ENCODE peak calls at places on chromosomes 7 and 10, in four cellular contexts. O is H9; A is sigmoid colon; M is CD8-positive, alpha-beta T cell. P is an unnamed sample.

GRCh38 chr10:47366056-47366631 is 17.9 kb downstream of the ZNF488 start:
- DNase-seq in M (no peak), O (no peak), A (no peak), P (no peak)

GRCh38 chr10:93757136-93757535 is 600 bp upstream of the LGI1 start:
- DNase-seq in M (no peak), A (no peak), O (peak), P (no peak)

GRCh38 chr7:30880090-30880704 is 31.5 kb upstream of the AQP1 start:
- DNase-seq in M (no peak), A (no peak), O (no peak), P (no peak)

GRCh38 chr7:122682805-122683204 is 16.1 kb downstream of the RNF133 start:
- DNase-seq in A (no peak), M (no peak), O (no peak), P (no peak)

GRCh38 chr10:121313119-121313858 is 285.0 kb downstream of the FGFR2 start:
- DNase-seq in M (no peak), O (no peak), A (no peak), P (no peak)

GRCh38 chr10:127195571-127196226 is 692 bp downstream of the INSYN2A start:
- DNase-seq in M (no peak), A (no peak), O (peak), P (no peak)

GRCh38 chr10:108048898-108049297 is 884.4 kb upstream of the SORCS1 start:
- DNase-seq in M (no peak), A (no peak), O (no peak), P (no peak)

GRCh38 chr7:117259626-117260025 is 63.2 kb downstream of the WNT2 start:
- DNase-seq in M (no peak), O (no peak), A (no peak), P (no peak)

GRCh38 chr10:92681306-92681823 is 8.4 kb upstream of the HHEX start:
- DNase-seq in M (no peak), O (no peak), A (no peak), P (no peak)

GRCh38 chr7:30920584-30921539 is 9.2 kb downstream of the AQP1 start:
- DNase-seq in M (no peak), A (peak), O (peak), P (no peak)

GRCh38 chr10:31116226-31116625 is 84.6 kb upstream of the ZNF438 start:
- DNase-seq in O (no peak), M (no peak), A (no peak), P (no peak)

GRCh38 chr10:127880557-127880956 is 12.2 kb downstream of the CLRN3 start:
- DNase-seq in O (no peak), A (no peak), M (no peak), P (no peak)

GRCh38 chr10:1036341-1036791 is 10.7 kb upstream of the IDI2 start:
- DNase-seq in M (no peak), A (no peak), O (no peak), P (no peak)

GRCh38 chr10:128382225-128382624 is 256.0 kb upstream of the MKI67 start:
- DNase-seq in O (no peak), A (no peak), M (no peak), P (no peak)

GRCh38 chr10:6755891-6756460 is 175.9 kb upstream of the PRKCQ start:
- DNase-seq in A (no peak), O (no peak), M (no peak), P (no peak)

GRCh38 chr7:143322646-143323343 is 6.9 kb downstream of the CLCN1 start:
- DNase-seq in M (no peak), A (no peak), O (no peak), P (no peak)

GRCh38 chr10:126387041-126387908 is 1.0 kb downstream of the ADAM12 start:
- DNase-seq in A (peak), M (peak), O (peak), P (no peak)

GRCh38 chr10:49518566-49518965 is 20.4 kb downstream of the ERCC6 start:
- DNase-seq in O (no peak), M (no peak), A (no peak), P (no peak)

GRCh38 chr10:78411716-78412115 is 378.1 kb downstream of the RPS24 start:
- DNase-seq in O (peak), M (no peak), A (peak), P (no peak)

GRCh38 chr10:34979938-34980337 is 110.2 kb downstream of the CUL2 start:
- DNase-seq in A (no peak), O (no peak), M (no peak), P (no peak)

GRCh38 chr10:12705943-12706342 is 295.6 kb downstream of the CCDC3 start:
- DNase-seq in O (no peak), M (no peak), A (no peak), P (no peak)

GRCh38 chr7:74101061-74101681 is 17.6 kb downstream of the LIMK1 start:
- DNase-seq in M (no peak), O (no peak), A (peak), P (no peak)

GRCh38 chr7:143327903-143328302 is 12.0 kb downstream of the CLCN1 start:
- DNase-seq in O (no peak), A (no peak), M (no peak), P (no peak)

GRCh38 chr10:2681911-2682310 is 385.4 kb upstream of the PFKP start:
- DNase-seq in O (no peak), A (no peak), M (no peak), P (no peak)

GRCh38 chr10:26217396-26218105 is 977 bp downstream of the GAD2 start:
- DNase-seq in O (peak), A (no peak), M (no peak), P (no peak)

GRCh38 chr10:118698421-118698820 is 56.3 kb downstream of the CACUL1 start:
- DNase-seq in O (no peak), A (no peak), M (peak), P (no peak)

GRCh38 chr10:65010845-65011244 is 1489.6 kb downstream of the REEP3 start:
- DNase-seq in M (no peak), A (no peak), O (no peak), P (no peak)

GRCh38 chr10:1109795-1110673 is 53.8 kb downstream of the WDR37 start:
- DNase-seq in O (peak), A (no peak), M (peak), P (no peak)

GRCh38 chr10:79285315-79286185 is 61.7 kb upstream of the PPIF start:
- DNase-seq in M (peak), A (no peak), O (no peak), P (no peak)

GRCh38 chr7:128386415-128386925 is 23.3 kb downstream of the IMPDH1 start:
- DNase-seq in A (no peak), O (no peak), M (no peak), P (no peak)

GRCh38 chr10:98963608-98964007 is 272.0 kb downstream of the HPSE2 start:
- DNase-seq in M (no peak), A (no peak), O (no peak), P (no peak)

GRCh38 chr7:74010407-74010806 is 17.6 kb upstream of the ELN start:
- DNase-seq in M (no peak), O (no peak), A (no peak), P (no peak)

GRCh38 chr10:29630205-29631048 is 4.3 kb downstream of the SVIL start:
- DNase-seq in O (no peak), A (no peak), M (no peak), P (no peak)

GRCh38 chr7:38929460-38930171 is 20.6 kb upstream of the VPS41 start:
- DNase-seq in M (no peak), O (no peak), A (no peak), P (no peak)

GRCh38 chr10:5461201-5461585 is 38.2 kb downstream of the CALML5 start:
- DNase-seq in M (no peak), O (no peak), A (no peak), P (no peak)

GRCh38 chr7:123750389-123751230 is 1.8 kb upstream of the WASL start:
- DNase-seq in O (no peak), A (no peak), M (no peak), P (no peak)

GRCh38 chr7:123748734-123749536 is at the start of gene WASL:
- DNase-seq in M (peak), A (peak), O (peak), P (peak)

GRCh38 chr7:123748171-123748733 is 551 bp downstream of the WASL start:
- DNase-seq in O (peak), A (peak), M (peak), P (no peak)

GRCh38 chr7:123747620-123748141 is 1.1 kb downstream of the WASL start:
- DNase-seq in A (peak), M (peak), O (peak), P (no peak)

GRCh38 chr7:123749537-123749857 is 694 bp upstream of the WASL start:
- DNase-seq in A (no peak), M (no peak), O (no peak), P (no peak)
- TF ChIP-seq CTCF in A (no peak), M (no peak), O (peak), P (no peak)

GRCh38 chr10:80444124-80444523 is 10.0 kb upstream of the TSPAN14 start:
- DNase-seq in O (no peak), M (no peak), A (no peak), P (no peak)

GRCh38 chr10:80442879-80443278 is 11.2 kb upstream of the TSPAN14 start:
- DNase-seq in M (no peak), A (no peak), O (no peak), P (no peak)

GRCh38 chr10:80443531-80443974 is 10.6 kb upstream of the TSPAN14 start:
- DNase-seq in A (no peak), O (peak), M (no peak), P (no peak)

GRCh38 chr10:80447618-80448190 is 6.4 kb upstream of the TSPAN14 start:
- DNase-seq in O (no peak), M (no peak), A (no peak), P (no peak)

DNA sequence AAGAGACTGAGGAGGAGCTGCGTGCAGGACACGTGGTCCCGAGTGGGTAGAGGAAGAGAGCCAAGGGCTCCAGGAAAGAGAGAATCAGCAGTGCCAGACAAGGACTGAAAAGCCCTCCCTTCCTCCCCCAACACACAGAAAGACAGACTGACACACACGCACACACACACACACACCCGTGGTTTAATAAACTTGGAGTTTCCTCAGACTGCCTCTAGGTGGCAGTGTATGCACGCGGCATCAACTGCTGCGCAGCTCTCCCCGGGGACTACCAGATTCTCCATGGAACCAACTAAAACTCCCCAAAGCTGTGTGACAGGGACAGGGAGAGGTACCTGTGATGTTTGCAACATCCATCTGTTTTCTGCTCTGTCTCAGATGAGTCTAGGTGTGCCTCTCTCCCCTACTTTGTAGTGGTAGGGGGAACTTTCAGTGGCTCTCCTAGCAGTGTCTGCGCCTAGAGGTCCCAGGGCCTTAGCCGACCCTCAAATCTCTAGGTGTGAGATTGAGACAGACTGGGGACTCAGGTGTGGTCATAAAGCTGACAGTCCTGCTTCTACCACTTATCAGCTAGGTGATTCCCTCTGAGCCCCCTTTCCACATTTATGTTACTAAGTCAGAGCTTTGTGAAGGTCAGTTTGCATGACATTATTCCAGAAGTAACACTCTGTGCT is 9.3 kb upstream of the TSPAN14 start:
- DNase-seq in O (peak), A (peak), M (peak), P (peak)
- TF ChIP-seq CTCF in O (peak), A (peak), M (peak), P (peak)

DNA sequence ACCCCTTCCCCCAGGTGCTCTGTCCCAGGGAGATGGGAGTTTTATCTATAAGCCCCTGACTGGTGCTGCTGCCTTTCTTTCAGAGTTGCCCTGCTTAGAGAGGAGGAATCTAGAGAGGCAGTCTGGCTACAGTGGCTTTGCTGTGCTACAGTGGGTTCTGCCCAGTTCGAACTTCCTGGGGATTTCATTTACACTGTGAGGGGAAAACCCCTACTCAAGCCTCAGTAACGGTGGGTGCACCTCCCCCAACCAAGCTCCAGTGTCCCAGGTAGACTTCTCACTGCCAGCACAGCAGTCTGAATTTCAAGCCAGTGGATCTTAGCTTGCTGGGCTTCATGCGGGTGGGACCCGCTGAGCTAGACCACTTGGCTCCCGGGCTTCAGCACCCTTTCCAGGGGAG is 143.5 kb upstream of the IMMP2L start:
- DNase-seq in O (no peak), M (no peak), A (no peak), P (no peak)
- TF ChIP-seq CTCF in O (no peak), M (no peak), A (no peak), P (no peak)

DNA sequence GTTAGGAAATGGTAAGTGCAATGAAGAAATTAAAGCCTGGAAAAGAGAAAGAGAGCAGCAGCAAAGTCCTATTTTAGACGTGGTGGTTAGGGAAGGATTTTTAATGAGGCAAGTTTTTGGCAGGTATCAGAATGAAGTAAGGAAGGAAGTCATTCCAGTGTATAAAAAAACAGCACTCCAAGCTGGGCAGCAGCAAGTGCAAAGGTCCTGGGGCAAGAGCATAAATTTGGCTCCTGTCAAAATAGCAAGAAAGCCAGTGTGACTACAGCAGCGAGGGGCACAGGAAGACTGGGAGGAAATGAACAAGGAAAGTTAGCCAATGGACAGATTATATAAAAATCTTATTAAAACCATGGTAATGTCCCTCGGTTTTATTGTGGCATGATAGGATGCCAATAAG is 90.2 kb downstream of the PPP1R3A start:
- DNase-seq in O (no peak), A (no peak), M (no peak), P (no peak)
- TF ChIP-seq CTCF in O (no peak), A (no peak), M (no peak), P (no peak)

DNA sequence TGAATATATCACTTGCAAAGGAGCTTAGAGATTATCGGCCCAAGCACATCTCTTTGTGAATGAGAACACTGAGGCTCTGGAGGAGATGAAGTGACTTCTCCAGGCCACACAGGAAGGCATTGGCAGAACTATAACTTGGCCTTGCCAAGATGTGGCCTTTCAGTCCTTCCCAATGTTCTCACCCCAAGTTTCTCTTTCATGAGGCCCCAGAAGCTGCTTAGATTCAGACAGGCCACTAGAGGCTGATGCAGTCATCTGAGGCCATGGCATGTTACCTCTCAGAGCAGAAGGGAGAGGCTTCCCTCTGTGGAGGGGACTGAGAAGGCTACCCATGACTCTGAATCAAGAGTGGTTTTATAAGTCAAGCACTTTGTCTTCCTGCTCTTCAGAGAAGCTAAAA is 1003.7 kb downstream of the LRMDA start:
- DNase-seq in A (no peak), O (no peak), M (no peak), P (no peak)
- TF ChIP-seq CTCF in A (no peak), O (peak), M (no peak), P (no peak)

GRCh38 chr7:97971990-97972943 is 17.7 kb downstream of the OCM2 start:
- DNase-seq in M (peak), A (peak), O (peak), P (peak)
- TF ChIP-seq CTCF in M (peak), A (no peak), O (no peak), P (peak)

GRCh38 chr7:100111156-100111555 is 8.0 kb downstream of the TAF6 start:
- DNase-seq in M (no peak), O (no peak), A (no peak), P (no peak)

GRCh38 chr7:100107890-100108289 is 6.4 kb downstream of the AP4M1 start:
- DNase-seq in O (no peak), A (no peak), M (no peak), P (no peak)

GRCh38 chr7:100109521-100110163 is 8.2 kb downstream of the AP4M1 start:
- DNase-seq in A (no peak), O (no peak), M (no peak), P (no peak)

GRCh38 chr7:100115026-100115425 is 4.1 kb downstream of the TAF6 start:
- DNase-seq in A (no peak), O (no peak), M (no peak), P (no peak)

DNA sequence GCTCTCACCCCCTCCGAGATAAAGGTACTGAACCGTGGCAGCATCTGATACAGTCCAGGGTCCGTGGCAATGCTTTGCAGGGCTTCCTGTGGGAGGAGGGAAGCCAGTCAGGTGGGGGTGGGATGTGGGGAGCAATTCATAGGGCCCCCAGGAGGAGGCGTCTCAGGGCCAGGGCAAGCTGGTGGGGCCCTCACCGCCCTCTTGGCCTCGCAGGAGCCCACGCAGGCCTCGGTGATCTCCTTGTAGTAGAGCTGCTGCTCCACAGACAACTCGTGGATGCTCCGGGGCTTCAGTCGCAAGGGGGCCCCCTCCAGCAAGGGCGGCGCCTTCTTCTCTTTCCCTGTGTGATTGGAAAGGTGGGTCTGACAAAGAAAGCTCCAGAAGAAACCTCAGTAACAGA is 7.2 kb downstream of the TAF6 start:
- DNase-seq in M (no peak), O (no peak), A (no peak), P (no peak)
- TF ChIP-seq CTCF in M (no peak), O (no peak), A (no peak), P (no peak)

P was measured in AG09319.